ENCODE peak calls at places on chromosomes 13 and 19, in nine cellular contexts. U, W, V, C, I, O, P, Z and B are unnamed samples.

GRCh38 chr13:33697936-33698335 is 120.0 kb upstream of the RFC3 start:
- DNase-seq in I (no peak), P (no peak), Z (no peak), V (no peak), O (no peak), U (no peak), W (no peak), C (no peak), B (no peak)

GRCh38 chr13:27853345-27853744 is 61.1 kb downstream of the GSX1 start:
- DNase-seq in I (no peak), V (no peak), W (no peak), U (no peak), C (no peak), O (no peak), P (no peak), Z (no peak), B (no peak)

GRCh38 chr19:38727868-38728660 is 16.2 kb downstream of the CAPN12 start:
- DNase-seq in U (no peak), W (no peak), Z (no peak), O (peak; percentile 39), I (peak; percentile 92), C (no peak), P (peak; percentile 58), V (no peak), B (no peak)

GRCh38 chr13:49351871-49352270 is 92.0 kb downstream of the CAB39L start:
- DNase-seq in U (no peak), V (no peak), P (no peak), C (no peak), Z (peak; percentile 94), O (no peak), I (no peak), W (peak; percentile 92), B (no peak)

GRCh38 chr19:18419699-18420460 is 682 bp downstream of the SSBP4 start:
- DNase-seq in U (no peak), I (no peak), V (no peak), Z (no peak), C (no peak), W (no peak), P (peak; percentile 41), O (no peak), B (peak; percentile 20)

GRCh38 chr13:101785858-101786257 is 333.4 kb downstream of the ITGBL1 start:
- DNase-seq in O (no peak), P (peak; percentile 39), V (no peak), U (peak; percentile 58), W (peak; percentile 4), C (no peak), I (no peak), Z (peak; percentile 3), B (no peak)

GRCh38 chr13:114025432-114026127 is 51.7 kb upstream of the C13orf46 start:
- DNase-seq in W (peak; percentile 69), Z (peak; percentile 78), P (peak; percentile 43), V (no peak), U (no peak), C (no peak), I (peak; percentile 88), O (no peak), B (no peak)

GRCh38 chr19:33032218-33032781 is 32.4 kb downstream of the RHPN2 start:
- DNase-seq in P (no peak), U (no peak), I (no peak), C (no peak), O (no peak), Z (no peak), V (no peak), W (no peak), B (no peak)

GRCh38 chr19:55641376-55642152 is 762 bp downstream of the ZNF580 start:
- DNase-seq in P (no peak), U (no peak), O (no peak), V (no peak), Z (peak; percentile 18), C (peak; percentile 42), W (peak; percentile 18), I (peak; percentile 19), B (no peak)

GRCh38 chr13:19959831-19960672 is 1.5 kb downstream of the ZMYM2 start:
- DNase-seq in I (peak; percentile 93), Z (peak; percentile 90), V (peak; percentile 51), O (peak; percentile 91), P (peak; percentile 89), C (peak; percentile 71), W (peak; percentile 78), U (peak; percentile 78), B (peak; percentile 61)

GRCh38 chr13:113548171-113548641 is 36.3 kb upstream of the TFDP1 start:
- DNase-seq in U (no peak), W (peak; percentile 80), V (no peak), P (no peak), O (no peak), Z (no peak), I (peak; percentile 40), C (no peak), B (no peak)

GRCh38 chr13:114079601-114080536 is 52.6 kb downstream of the RASA3 start:
- DNase-seq in P (peak; percentile 28), U (peak; percentile 9), V (peak; percentile 18), W (no peak), Z (no peak), O (peak; percentile 35), I (no peak), C (no peak), B (no peak)

GRCh38 chr19:13985771-13986347 is 20.3 kb downstream of the RFX1 start:
- DNase-seq in P (no peak), O (no peak), Z (no peak), V (no peak), W (no peak), I (no peak), C (no peak), U (peak; percentile 47), B (no peak)

GRCh38 chr13:100597253-100597652 is 8.7 kb upstream of the GGACT start:
- DNase-seq in Z (peak; percentile 17), I (no peak), W (peak; percentile 48), P (no peak), C (no peak), V (no peak), O (no peak), U (no peak), B (no peak)

GRCh38 chr19:54434112-54434861 is 14.7 kb upstream of the LENG8 start:
- DNase-seq in U (no peak), I (no peak), O (no peak), P (no peak), Z (no peak), C (no peak), W (no peak), V (no peak), B (no peak)

GRCh38 chr19:21314676-21315075 is 14.5 kb downstream of the ZNF708 start:
- DNase-seq in W (peak; percentile 32), C (no peak), U (no peak), V (no peak), O (no peak), Z (peak; percentile 5), I (peak; percentile 74), P (no peak), B (no peak)

GRCh38 chr19:45863335-45863839 is 440 bp upstream of the SYMPK start:
- DNase-seq in W (no peak), C (no peak), P (no peak), O (no peak), U (no peak), V (no peak), I (no peak), Z (no peak), B (no peak)

GRCh38 chr13:49693191-49693733 is 2.0 kb upstream of the EBPL start:
- DNase-seq in W (no peak), O (no peak), V (no peak), U (no peak), I (peak; percentile 13), P (no peak), C (no peak), Z (peak; percentile 22), B (no peak)

GRCh38 chr13:27083183-27083582 is 88.4 kb downstream of the USP12 start:
- DNase-seq in U (no peak), V (no peak), O (no peak), C (no peak), Z (no peak), I (no peak), P (no peak), W (no peak), B (no peak)

DNA sequence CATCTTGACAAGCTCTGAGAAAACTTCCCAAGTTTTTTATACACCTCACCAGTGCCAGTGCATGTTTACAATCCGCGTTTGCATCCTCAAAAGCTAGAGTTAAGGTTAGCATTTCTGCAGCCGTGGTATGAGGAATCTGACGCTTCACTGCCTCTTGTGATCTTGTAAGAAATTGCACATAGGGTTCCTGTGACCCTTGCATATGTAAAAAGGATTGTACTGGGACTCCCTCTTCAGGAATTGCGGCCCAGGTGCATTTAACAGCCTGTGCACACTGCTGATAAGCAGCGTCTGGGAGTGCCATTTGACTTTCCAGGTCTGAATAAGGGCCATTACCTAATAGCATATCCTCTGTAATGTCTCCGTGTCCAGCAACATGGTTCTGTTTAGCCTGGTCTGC is 15.3 kb downstream of the FPR3 start:
- DNase-seq in C (no peak), W (no peak), P (peak; percentile 52), V (no peak), Z (no peak), U (no peak), O (no peak), I (no peak), B (no peak)
- TF ChIP-seq CTCF in C (no peak), W (no peak), P (peak; percentile 35), V (no peak), Z (no peak), U (no peak), O (no peak), I (no peak), B (no peak)

GRCh38 chr13:76863022-76863421 is 23.2 kb downstream of the KCTD12 start:
- DNase-seq in U (no peak), O (no peak), Z (no peak), I (no peak), P (no peak), C (no peak), V (no peak), W (no peak), B (no peak)
- TF ChIP-seq CTCF in U (no peak), O (no peak), Z (no peak), I (no peak), P (no peak), C (no peak), V (no peak), W (no peak), B (no peak)

GRCh38 chr19:19644054-19644388 is 564 bp upstream of the GMIP start:
- DNase-seq in I (no peak), U (no peak), Z (no peak), O (no peak), V (no peak), P (no peak), W (no peak), C (no peak), B (no peak)
- TF ChIP-seq CTCF in I (no peak), U (peak; percentile 15), Z (no peak), O (peak; percentile 4), V (no peak), P (no peak), W (no peak), C (no peak), B (no peak)

DNA sequence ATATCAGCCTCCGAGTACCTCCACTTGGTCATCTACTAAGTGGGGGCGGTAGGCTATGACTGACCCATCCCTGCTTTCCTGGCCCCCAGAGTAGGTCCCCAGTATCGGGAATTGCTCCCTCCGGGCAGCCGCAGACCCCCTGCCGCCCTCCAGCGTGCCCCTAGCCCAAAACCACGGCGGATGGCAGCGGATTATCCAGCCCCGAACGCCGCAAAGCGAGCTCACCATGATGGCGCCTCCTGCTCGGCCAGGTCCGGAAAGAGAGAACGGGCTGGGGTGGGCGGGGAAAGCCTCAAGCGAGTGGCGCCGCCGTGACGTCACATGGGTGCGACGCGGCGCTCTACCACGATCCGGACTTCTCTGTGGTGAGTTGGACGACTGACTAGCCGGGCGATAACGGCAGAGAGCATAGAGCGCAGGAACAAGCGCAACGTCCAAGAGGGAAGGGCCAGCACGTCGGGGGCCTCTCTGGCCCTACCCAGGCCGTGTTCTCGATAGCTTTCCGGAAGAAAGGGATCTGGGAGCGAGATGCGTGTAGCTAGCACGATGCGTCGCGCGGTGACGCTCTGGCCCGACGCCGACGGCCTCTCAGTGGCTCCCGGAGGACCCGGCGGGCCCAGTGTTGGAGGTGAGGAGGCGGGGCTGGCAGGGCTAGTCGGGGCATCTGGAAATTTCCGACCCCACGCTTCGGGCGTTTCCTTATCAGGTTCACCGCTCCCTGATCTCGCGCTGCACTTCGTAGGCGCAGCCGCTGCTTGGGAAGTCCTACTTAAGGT is at the start of the genes RPL18 and SPHK2:
- DNase-seq in C (peak; percentile 98), Z (peak; percentile 100), O (peak; percentile 99), V (peak; percentile 78), U (peak; percentile 96), P (peak; percentile 99), I (peak; percentile 100), W (peak; percentile 99), B (peak; percentile 92)
- TF ChIP-seq CTCF in C (peak; percentile 6), Z (peak; percentile 0), O (peak; percentile 42), V (no peak), U (no peak), P (no peak), I (no peak), W (no peak), B (no peak)